ENCODE peak calls at places on chromosomes 11 and 22, in ten cellular contexts. Z, F, W, V, X, O, E, B, A and G are unnamed samples.
A peak's percentile ranks its signal among the peaks of the same experiment; 100 is the strongest.

GRCh38 chr11:6576471-6577373 is 26.7 kb downstream of the RRP8 start:
- DNase-seq in B (no peak), O (no peak), F (no peak), A (peak; percentile 92), Z (peak; percentile 68), V (no peak), E (no peak), W (no peak), X (peak; percentile 72), G (peak; percentile 86)

GRCh38 chr11:65215441-65216076 is 33.8 kb downstream of the CAPN1 start:
- DNase-seq in Z (no peak), B (no peak), V (no peak), W (no peak), A (no peak), O (no peak), F (no peak), E (no peak), X (no peak), G (no peak)

GRCh38 chr11:46491661-46492331 is 100.2 kb upstream of the CHRM4 start:
- DNase-seq in E (no peak), Z (peak; percentile 20), B (no peak), W (no peak), O (no peak), X (no peak), F (no peak), V (no peak), A (no peak), G (peak; percentile 37)

GRCh38 chr22:27719535-27720227 is 81.9 kb downstream of the MN1 start:
- DNase-seq in X (peak; percentile 13), Z (peak; percentile 16), E (no peak), A (peak; percentile 52), O (no peak), V (no peak), W (no peak), F (no peak), B (no peak), G (peak; percentile 39)

GRCh38 chr22:39960791-39961746 is 872 bp downstream of the TMA7B start:
- DNase-seq in X (peak; percentile 16), B (peak; percentile 50), E (peak; percentile 48), W (peak; percentile 72), Z (peak; percentile 98), O (no peak), F (peak; percentile 60), A (no peak), V (no peak), G (peak; percentile 92)

GRCh38 chr22:20207277-20208025 is 56.6 kb upstream of the CCDC188 start:
- DNase-seq in A (no peak), O (no peak), X (no peak), Z (no peak), F (no peak), V (no peak), W (no peak), E (no peak), B (no peak), G (no peak)

GRCh38 chr11:47130541-47130940 is 46.1 kb downstream of the ARFGAP2 start:
- DNase-seq in O (no peak), F (no peak), Z (no peak), E (no peak), B (no peak), A (peak; percentile 36), X (no peak), W (no peak), V (no peak), G (no peak)

GRCh38 chr11:27209562-27210005 is 153.4 kb downstream of the CCDC34 start:
- DNase-seq in B (no peak), V (no peak), E (no peak), Z (peak; percentile 93), X (peak; percentile 64), F (peak; percentile 83), A (peak; percentile 63), O (no peak), W (no peak), G (peak; percentile 87)

GRCh38 chr11:46338988-46339666 is 8.1 kb upstream of the DGKZ start:
- DNase-seq in V (no peak), O (no peak), X (no peak), E (no peak), F (no peak), A (peak; percentile 79), B (no peak), Z (no peak), W (no peak), G (no peak)

GRCh38 chr11:55457641-55458040 is 89.9 kb downstream of the OR4A15 start:
- DNase-seq in A (no peak), F (no peak), Z (no peak), X (no peak), O (no peak), B (no peak), W (no peak), V (no peak), E (no peak), G (no peak)

GRCh38 chr22:37784829-37785495 is 22.8 kb upstream of the GCAT start:
- DNase-seq in X (no peak), V (no peak), Z (no peak), E (no peak), F (no peak), W (no peak), A (peak; percentile 34), B (no peak), O (no peak), G (no peak)

GRCh38 chr22:47686594-47687363 is 924.3 kb downstream of the TBC1D22A start:
- DNase-seq in A (no peak), F (no peak), O (no peak), B (no peak), E (no peak), Z (no peak), V (no peak), W (no peak), X (no peak), G (no peak)

GRCh38 chr11:111941963-111942362 is 4.8 kb downstream of the DIXDC1 start:
- DNase-seq in F (no peak), E (no peak), V (no peak), A (no peak), B (no peak), W (no peak), O (no peak), X (no peak), Z (no peak), G (no peak)

GRCh38 chr22:32708835-32709234 is 92.7 kb upstream of the TIMP3 start:
- DNase-seq in B (no peak), X (peak; percentile 33), A (no peak), E (no peak), F (peak; percentile 23), V (no peak), O (no peak), Z (peak; percentile 37), W (no peak), G (peak; percentile 45)

GRCh38 chr22:32590556-32590955 is 115.9 kb downstream of the FBXO7 start:
- DNase-seq in A (no peak), X (peak; percentile 35), Z (peak; percentile 63), O (no peak), V (no peak), F (no peak), E (no peak), W (no peak), B (no peak), G (peak; percentile 88)

GRCh38 chr11:3984896-3985295 is 109.7 kb upstream of the RRM1 start:
- DNase-seq in A (no peak), V (peak; percentile 25), W (no peak), O (peak; percentile 6), E (peak; percentile 28), F (no peak), B (no peak), X (no peak), Z (peak; percentile 17), G (peak; percentile 32)

GRCh38 chr11:118953265-118953664 is 2.8 kb upstream of the UPK2 start:
- DNase-seq in V (no peak), O (no peak), F (no peak), E (no peak), X (no peak), Z (peak; percentile 18), B (no peak), A (peak; percentile 99), W (no peak), G (peak; percentile 23)

GRCh38 chr22:32020117-32020516 is 22.9 kb upstream of the SLC5A1 start:
- DNase-seq in Z (peak; percentile 81), B (no peak), X (peak; percentile 12), E (no peak), A (no peak), F (peak; percentile 3), V (no peak), O (no peak), W (no peak), G (peak; percentile 91)

GRCh38 chr11:10520562-10520961 is 20.4 kb downstream of the RNF141 start:
- DNase-seq in A (no peak), Z (no peak), O (no peak), B (no peak), F (no peak), W (no peak), E (no peak), X (no peak), V (no peak), G (no peak)

GRCh38 chr22:46195487-46196165 is 45.3 kb downstream of the PPARA start:
- DNase-seq in F (no peak), V (no peak), A (no peak), E (no peak), B (no peak), O (no peak), W (no peak), Z (peak; percentile 48), X (no peak), G (peak; percentile 43)

GRCh38 chr11:115769891-115770290 is 265.7 kb upstream of the CADM1 start:
- DNase-seq in B (no peak), O (no peak), X (no peak), E (no peak), Z (no peak), V (no peak), F (no peak), W (no peak), A (no peak), G (no peak)

GRCh38 chr11:69691449-69691848 is 12.4 kb downstream of the FGF19 start:
- DNase-seq in Z (peak; percentile 53), A (no peak), W (no peak), F (no peak), B (no peak), O (no peak), V (no peak), X (peak; percentile 55), E (no peak), G (peak; percentile 53)

GRCh38 chr11:107576497-107577086 is 11.1 kb upstream of the ALKBH8 start:
- DNase-seq in W (peak; percentile 26), E (peak; percentile 51), O (no peak), X (no peak), F (peak; percentile 55), V (peak; percentile 37), B (no peak), Z (peak; percentile 47), A (peak; percentile 41), G (peak; percentile 65)

GRCh38 chr11:33307984-33308383 is 50.8 kb downstream of the HIPK3 start:
- DNase-seq in W (no peak), Z (no peak), V (no peak), F (no peak), A (no peak), O (no peak), E (no peak), X (no peak), B (no peak), G (peak; percentile 23)

GRCh38 chr22:31870890-31871289 is 73.4 kb upstream of the YWHAH start:
- DNase-seq in A (no peak), B (no peak), W (peak; percentile 26), F (no peak), X (peak; percentile 29), O (no peak), Z (peak; percentile 83), E (no peak), V (no peak), G (peak; percentile 59)

GRCh38 chr22:23163665-23164064 is 16.6 kb upstream of the BCR start:
- DNase-seq in W (no peak), F (no peak), A (no peak), O (no peak), X (peak; percentile 18), B (no peak), Z (no peak), V (no peak), E (no peak), G (peak; percentile 53)

GRCh38 chr11:103709366-103709765 is 327.1 kb upstream of the DDI1 start:
- DNase-seq in F (no peak), X (no peak), V (no peak), W (peak; percentile 10), E (no peak), O (no peak), Z (no peak), A (no peak), B (no peak), G (no peak)

GRCh38 chr11:2128512-2129322 is 10.5 kb downstream of the IGF2 start:
- DNase-seq in A (no peak), X (no peak), V (no peak), B (no peak), W (no peak), F (no peak), E (no peak), Z (no peak), O (no peak), G (no peak)